ENCODE peak calls at places on chromosome 14, in ten cellular contexts. C is dorsolateral prefrontal cortex; G is brain microvascular endothelial cell; Z is naive thymus-derived CD4-positive, alpha-beta T cell; A is IMR-90; M is suprapubic skin; P is adrenal gland; I is right lobe of liver; N is thyroid gland; U is K562. W is an unnamed sample.

GRCh38 chr14:35355981-35356839 is 48.3 kb downstream of the NFKBIA start:
- DNase-seq in C (no peak), G (peak), Z (no peak), A (peak), M (no peak), P (no peak), I (no peak), N (peak), U (peak), W (no peak)

GRCh38 chr14:101589486-101590015 is 28.3 kb downstream of the DIO3 start:
- DNase-seq in C (peak), G (no peak), Z (no peak), A (no peak), M (no peak), P (no peak), I (no peak), N (no peak), U (no peak), W (no peak)

GRCh38 chr14:56716705-56717104 is 93.6 kb downstream of the OTX2 start:
- DNase-seq in C (no peak), G (no peak), Z (no peak), A (no peak), M (no peak), P (no peak), I (no peak), N (no peak), U (no peak), W (no peak)

GRCh38 chr14:20468773-20469241 is 399 bp upstream of the PNP start:
- DNase-seq in C (no peak), G (no peak), Z (no peak), A (no peak), M (no peak), P (no peak), I (peak), N (no peak), U (no peak), W (peak)

GRCh38 chr14:97977711-97978261 is 1180.6 kb downstream of the VRK1 start:
- DNase-seq in C (peak), G (no peak), Z (peak), A (no peak), M (peak), P (peak), I (peak), N (peak), U (no peak), W (no peak)

GRCh38 chr14:95025941-95026340 is 131.4 kb downstream of the DICER1 start:
- DNase-seq in C (no peak), G (no peak), Z (no peak), A (no peak), M (no peak), P (no peak), I (no peak), N (no peak), U (no peak), W (no peak)

GRCh38 chr14:29712586-29712985 is 215.1 kb downstream of the PRKD1 start:
- DNase-seq in C (no peak), G (no peak), Z (no peak), A (no peak), M (no peak), P (no peak), I (no peak), N (no peak), U (no peak), W (no peak)

GRCh38 chr14:49164074-49164473 is 422.1 kb downstream of the RPS29 start:
- DNase-seq in C (no peak), G (no peak), Z (no peak), A (no peak), M (no peak), P (no peak), I (no peak), N (no peak), U (no peak), W (no peak)

GRCh38 chr14:22666203-22666893 is 22.2 kb upstream of the OR6J1 start:
- DNase-seq in C (no peak), G (no peak), Z (no peak), A (no peak), M (no peak), P (no peak), I (no peak), N (no peak), U (no peak), W (no peak)

GRCh38 chr14:76250345-76250744 is 98.6 kb downstream of the GPATCH2L start:
- DNase-seq in C (no peak), G (no peak), Z (no peak), A (no peak), M (no peak), P (no peak), I (no peak), N (no peak), U (no peak), W (no peak)

GRCh38 chr14:76995279-76996035 is 33.1 kb downstream of the IRF2BPL start:
- DNase-seq in C (no peak), G (no peak), Z (no peak), A (no peak), M (no peak), P (no peak), I (no peak), N (no peak), U (no peak), W (no peak)

GRCh38 chr14:23545740-23546411 is 5.7 kb downstream of the ZFHX2 start:
- DNase-seq in C (no peak), G (no peak), Z (no peak), A (no peak), M (no peak), P (no peak), I (no peak), N (no peak), U (no peak), W (no peak)

GRCh38 chr14:96839251-96839650 is 42.1 kb downstream of the VRK1 start:
- DNase-seq in C (no peak), G (no peak), Z (no peak), A (no peak), M (no peak), P (no peak), I (no peak), N (no peak), U (no peak), W (no peak)

GRCh38 chr14:51269634-51270033 is 29.6 kb downstream of the TMX1 start:
- DNase-seq in C (no peak), G (no peak), Z (no peak), A (no peak), M (no peak), P (no peak), I (no peak), N (no peak), U (no peak), W (no peak)

GRCh38 chr14:75060420-75060819 is 3.4 kb downstream of the ACYP1 start:
- DNase-seq in C (no peak), G (no peak), Z (no peak), A (no peak), M (no peak), P (no peak), I (no peak), N (no peak), U (no peak), W (no peak)

GRCh38 chr14:75059642-75060041 is 4.2 kb downstream of the ACYP1 start:
- DNase-seq in C (no peak), G (no peak), Z (no peak), A (peak), M (no peak), P (no peak), I (no peak), N (no peak), U (no peak), W (no peak)

GRCh38 chr14:75064205-75064567 is 362 bp upstream of the ACYP1 start:
- DNase-seq in C (no peak), G (no peak), Z (no peak), A (no peak), M (no peak), P (no peak), I (no peak), N (no peak), U (no peak), W (no peak)

GRCh38 chr14:75063491-75064204 is at the start of gene ACYP1:
- DNase-seq in C (peak), G (peak), Z (peak), A (peak), M (peak), P (peak), I (peak), N (peak), U (peak), W (peak)

GRCh38 chr14:75063013-75063412 is 811 bp downstream of the ACYP1 start:
- DNase-seq in C (no peak), G (no peak), Z (no peak), A (no peak), M (no peak), P (no peak), I (no peak), N (no peak), U (no peak), W (no peak)
- H3K27ac ChIP-seq in C (no peak), G (no peak), Z (peak), A (no peak), M (peak), P (peak), I (no peak), N (no peak), U (peak), W (no peak)

DNA sequence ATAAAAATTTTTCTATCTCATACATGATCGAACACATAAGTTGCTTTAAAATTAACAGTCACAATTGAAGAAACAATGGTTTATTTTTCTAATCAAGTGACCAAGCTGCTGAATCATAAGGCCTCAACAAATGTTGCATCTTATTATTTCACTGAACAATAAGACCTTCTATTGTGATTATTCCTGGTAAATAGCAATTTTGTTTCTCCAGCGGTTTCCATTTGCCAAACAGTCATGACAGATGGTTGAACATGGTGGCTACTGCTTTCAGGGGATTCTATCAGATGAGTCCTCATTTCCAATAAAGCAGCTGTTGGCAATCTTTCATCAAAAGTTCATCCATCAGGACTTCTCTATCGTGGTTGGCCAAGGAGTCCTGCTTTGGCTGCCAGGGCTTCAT is 13.0 kb downstream of the TOMM20L start:
- DNase-seq in C (no peak), G (no peak), Z (no peak), A (no peak), M (no peak), P (no peak), I (no peak), N (no peak), U (no peak), W (no peak)
- H3K27ac ChIP-seq in C (no peak), G (no peak), Z (no peak), A (no peak), M (no peak), P (no peak), I (no peak), N (no peak), U (no peak), W (no peak)

GRCh38 chr14:93065272-93065730 is 50.4 kb downstream of the ITPK1 start:
- DNase-seq in C (no peak), G (no peak), Z (no peak), A (no peak), M (no peak), P (no peak), I (no peak), N (no peak), U (no peak), W (no peak)
- H3K27ac ChIP-seq in C (no peak), G (no peak), Z (peak), A (no peak), M (no peak), P (no peak), I (no peak), N (peak), U (peak), W (peak)

DNA sequence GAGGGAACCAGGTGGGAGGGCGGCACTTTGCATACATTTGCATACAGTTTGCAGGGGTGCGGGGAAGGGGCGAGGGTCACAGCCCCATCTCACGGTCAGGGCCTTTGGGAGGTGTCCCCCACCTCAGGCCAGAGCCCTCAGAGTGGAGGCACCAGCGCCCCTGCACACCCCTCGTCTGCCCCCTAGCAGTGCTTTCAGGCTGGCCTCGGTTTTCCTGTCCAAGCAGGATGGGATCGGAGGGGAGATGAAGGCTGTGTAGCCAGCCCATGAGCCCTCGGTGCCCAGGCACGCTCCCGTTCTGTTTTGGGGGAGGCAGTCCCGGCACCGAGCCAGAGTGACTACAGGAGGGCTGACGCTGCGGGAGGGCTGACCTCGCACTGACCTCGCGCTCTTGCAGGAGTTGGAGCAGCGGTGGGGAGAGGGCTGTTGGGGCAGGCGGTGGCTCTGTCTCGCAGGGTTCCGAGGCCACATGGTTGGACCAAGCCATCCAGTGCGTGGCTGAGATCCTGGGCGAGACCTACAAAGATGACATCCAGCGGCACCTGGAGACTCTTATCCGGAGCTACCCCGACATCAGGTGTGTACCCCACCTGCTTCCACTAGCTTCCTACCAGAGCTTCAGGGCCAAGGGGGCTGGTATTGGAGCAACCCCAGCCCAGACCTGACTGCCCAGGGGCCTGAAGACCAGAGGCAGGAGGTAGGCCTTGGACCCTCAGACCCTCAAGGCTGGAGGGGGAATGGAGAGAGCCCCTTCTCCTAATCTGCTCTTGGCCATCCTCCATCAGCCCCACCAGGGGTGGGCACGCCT is 13.6 kb downstream of the EXOC3L4 start:
- DNase-seq in C (no peak), G (no peak), Z (no peak), A (no peak), M (no peak), P (no peak), I (no peak), N (no peak), U (peak), W (no peak)
- H3K27ac ChIP-seq in C (no peak), G (no peak), Z (no peak), A (no peak), M (no peak), P (no peak), I (peak), N (no peak), U (peak), W (peak)

GRCh38 chr14:68604822-68605221 is 188.0 kb downstream of the ZFP36L1 start:
- DNase-seq in C (no peak), G (no peak), Z (no peak), A (no peak), M (no peak), P (no peak), I (no peak), N (no peak), U (no peak), W (no peak)

GRCh38 chr14:68607852-68608232 is 185.0 kb downstream of the ZFP36L1 start:
- DNase-seq in C (no peak), G (no peak), Z (no peak), A (no peak), M (peak), P (no peak), I (no peak), N (no peak), U (no peak), W (no peak)

GRCh38 chr14:68608235-68608962 is 184.5 kb downstream of the ZFP36L1 start:
- DNase-seq in C (no peak), G (no peak), Z (no peak), A (no peak), M (peak), P (no peak), I (peak), N (no peak), U (no peak), W (no peak)

GRCh38 chr14:68607081-68607851 is 185.6 kb downstream of the ZFP36L1 start:
- DNase-seq in C (no peak), G (no peak), Z (no peak), A (peak), M (peak), P (no peak), I (no peak), N (no peak), U (no peak), W (no peak)

GRCh38 chr14:68606644-68607043 is 186.2 kb downstream of the ZFP36L1 start:
- DNase-seq in C (no peak), G (no peak), Z (no peak), A (no peak), M (no peak), P (no peak), I (no peak), N (no peak), U (no peak), W (no peak)
- H3K27ac ChIP-seq in C (no peak), G (no peak), Z (no peak), A (peak), M (peak), P (peak), I (peak), N (no peak), U (no peak), W (no peak)

GRCh38 chr14:44989497-44990440 is 27.8 kb downstream of the TOGARAM1 start:
- DNase-seq in C (no peak), G (no peak), Z (no peak), A (no peak), M (no peak), P (no peak), I (no peak), N (no peak), U (no peak), W (no peak)
- H3K27ac ChIP-seq in C (peak), G (no peak), Z (no peak), A (no peak), M (no peak), P (no peak), I (no peak), N (peak), U (no peak), W (no peak)

DNA sequence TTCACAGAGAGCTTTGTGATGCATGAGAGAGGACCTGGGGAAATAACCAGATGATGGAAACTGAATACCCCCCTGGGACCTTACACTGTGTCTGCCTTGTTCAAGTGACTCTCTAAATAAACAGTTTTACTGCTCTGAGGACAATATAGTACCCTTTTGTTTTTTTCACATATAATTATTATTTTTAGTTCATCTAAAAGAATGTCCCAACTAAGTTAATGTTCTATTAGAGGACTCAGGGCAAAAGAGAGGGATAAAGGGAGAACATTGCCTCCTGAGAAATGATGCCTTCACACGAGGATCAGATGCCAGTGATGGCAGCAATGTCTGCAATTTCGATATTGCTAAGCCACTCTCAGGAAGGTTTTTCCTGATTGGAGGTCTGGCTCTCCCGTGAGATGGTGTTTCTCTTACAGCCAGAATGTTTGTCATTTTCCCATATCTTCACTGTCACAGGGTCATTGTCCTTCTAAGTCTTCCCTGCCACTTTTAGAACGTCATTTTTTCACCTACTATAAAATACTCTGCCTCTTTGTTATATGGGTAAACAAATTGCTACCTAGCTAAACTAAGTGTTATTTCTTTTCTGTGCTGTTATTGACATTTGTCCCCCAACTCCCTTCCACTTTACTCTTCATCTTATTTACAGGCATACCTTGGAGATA is 201.6 kb downstream of the RAD51B start:
- DNase-seq in C (no peak), G (no peak), Z (no peak), A (no peak), M (no peak), P (no peak), I (no peak), N (no peak), U (no peak), W (no peak)
- H3K27ac ChIP-seq in C (no peak), G (no peak), Z (no peak), A (no peak), M (no peak), P (no peak), I (no peak), N (no peak), U (no peak), W (no peak)